ENCODE peak calls at places on chromosomes 16 and 17, in four cellular contexts. F is hepatocyte, I is aorta, J is IMR-90. D is an unnamed sample.

GRCh38 chr16:28012031-28012445 is 51.5 kb downstream of the GSG1L start:
- DNase-seq in F (no peak), I (no peak), J (peak; percentile 66), D (no peak)

GRCh38 chr17:46773676-46774075 is 44.8 kb downstream of the WNT3 start:
- DNase-seq in F (no peak), I (no peak), J (no peak), D (no peak)

GRCh38 chr17:7130626-7131467 is 16.2 kb upstream of the ASGR2 start:
- DNase-seq in F (no peak), I (no peak), J (no peak), D (no peak)

GRCh38 chr16:49639739-49640388 is 216.0 kb downstream of the ZNF423 start:
- DNase-seq in F (peak; percentile 56), I (peak; percentile 78), J (peak; percentile 77), D (no peak)

GRCh38 chr16:84933774-84934571 is 77.4 kb downstream of the ZDHHC7 start:
- DNase-seq in F (no peak), I (peak; percentile 89), J (peak; percentile 47), D (no peak)

GRCh38 chr17:306536-307294 is 45.9 kb downstream of the RPH3AL start:
- DNase-seq in F (no peak), I (peak; percentile 43), J (no peak), D (no peak)

GRCh38 chr17:78103311-78103710 is 25.2 kb downstream of the TMC6 start:
- DNase-seq in F (no peak), I (no peak), J (peak; percentile 7), D (no peak)

GRCh38 chr16:23196577-23196976 is 14.0 kb downstream of the SCNN1G start:
- DNase-seq in F (no peak), I (no peak), J (no peak), D (no peak)

GRCh38 chr17:70636517-70637133 is 467.3 kb downstream of the KCNJ2 start:
- DNase-seq in F (peak; percentile 58), I (no peak), J (peak; percentile 46), D (no peak)

DNA sequence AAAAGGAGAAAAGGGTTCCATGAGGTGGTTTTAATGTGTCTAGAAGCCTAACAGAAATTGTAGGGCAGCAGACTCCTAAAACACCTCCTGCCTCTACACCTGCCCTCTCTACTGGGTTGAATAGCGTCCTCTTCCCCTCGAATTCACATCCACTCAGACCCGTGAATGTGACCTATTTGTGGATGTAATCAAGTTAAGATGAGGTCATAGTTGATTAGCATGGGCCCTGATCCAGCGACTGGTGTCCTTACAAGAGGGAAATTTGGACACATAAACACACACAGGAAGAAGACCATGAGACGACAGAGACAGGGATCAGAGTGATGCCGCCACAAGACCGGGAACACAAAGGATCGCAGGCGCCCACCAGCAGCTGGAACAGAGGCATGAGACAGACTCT is 13.5 kb downstream of the CD300LF start:
- DNase-seq in F (no peak), I (no peak), J (no peak), D (no peak)
- H3K4me1 ChIP-seq in F (no peaks in the 10 kb centered on the region), I (no peaks in the 10 kb centered on the region), J (no peaks in the 10 kb centered on the region), D (no peaks in the 10 kb centered on the region)

DNA sequence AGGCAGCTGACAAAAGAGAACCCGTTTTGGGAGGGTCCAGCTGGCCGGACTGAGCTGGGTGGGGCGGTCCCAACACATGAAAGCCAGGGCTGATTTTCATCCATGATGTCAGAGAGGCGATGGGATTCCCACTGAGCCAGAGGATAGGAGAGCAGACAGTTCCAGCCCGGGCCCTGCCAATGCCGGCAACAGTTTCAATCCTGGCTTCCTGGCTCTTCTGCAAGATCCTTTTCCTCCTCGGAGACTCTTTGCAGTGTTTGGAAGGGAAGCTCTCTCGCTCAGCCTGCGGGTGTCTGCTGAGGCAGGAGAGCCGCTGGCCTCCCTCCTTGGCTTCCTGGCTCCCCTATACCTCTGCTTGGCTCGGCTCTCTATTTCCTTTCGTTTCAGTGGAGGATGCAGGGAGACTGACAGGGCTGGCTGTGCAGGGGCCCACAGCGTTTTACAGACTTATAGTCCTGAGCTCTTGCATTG is 145.5 kb upstream of the SOX9 start:
- DNase-seq in F (peak; percentile 64), I (peak; percentile 79), J (peak; percentile 42), D (no peak)
- H3K4me3 ChIP-seq in F (no peak overlapping the region), I (peak overlapping the region; percentile 22), J (peak overlapping the region; percentile 15), D (no peak overlapping the region)

GRCh38 chr16:67648764-67649407 is 3.9 kb downstream of the CARMIL2 start:
- DNase-seq in F (no peak), I (no peak), J (no peak), D (no peak)
- H3K27me3 ChIP-seq in F (peaks cover 44% of the 10 kb centered on the region), I (no peaks in the 10 kb centered on the region), J (peaks cover 79% of the 10 kb centered on the region), D (no peaks in the 10 kb centered on the region)

GRCh38 chr16:58419241-58420012 is 27.2 kb downstream of the GINS3 start:
- DNase-seq in F (no peak), I (no peak), J (no peak), D (no peak)
- H3K4me1 ChIP-seq in F (no peaks in the 10 kb centered on the region), I (no peaks in the 10 kb centered on the region), J (peaks cover 2% of the 10 kb centered on the region), D (no peaks in the 10 kb centered on the region)

GRCh38 chr16:4133897-4134372 is 17.7 kb upstream of the ADCY9 start:
- DNase-seq in F (no peak), I (no peak), J (no peak), D (no peak)

GRCh38 chr16:4135537-4135936 is 19.3 kb upstream of the ADCY9 start:
- DNase-seq in F (no peak), I (no peak), J (no peak), D (no peak)

GRCh38 chr16:4137438-4137837 is 21.2 kb upstream of the ADCY9 start:
- DNase-seq in F (no peak), I (no peak), J (no peak), D (no peak)

GRCh38 chr16:4134434-4134833 is 18.2 kb upstream of the ADCY9 start:
- DNase-seq in F (no peak), I (no peak), J (no peak), D (no peak)

DNA sequence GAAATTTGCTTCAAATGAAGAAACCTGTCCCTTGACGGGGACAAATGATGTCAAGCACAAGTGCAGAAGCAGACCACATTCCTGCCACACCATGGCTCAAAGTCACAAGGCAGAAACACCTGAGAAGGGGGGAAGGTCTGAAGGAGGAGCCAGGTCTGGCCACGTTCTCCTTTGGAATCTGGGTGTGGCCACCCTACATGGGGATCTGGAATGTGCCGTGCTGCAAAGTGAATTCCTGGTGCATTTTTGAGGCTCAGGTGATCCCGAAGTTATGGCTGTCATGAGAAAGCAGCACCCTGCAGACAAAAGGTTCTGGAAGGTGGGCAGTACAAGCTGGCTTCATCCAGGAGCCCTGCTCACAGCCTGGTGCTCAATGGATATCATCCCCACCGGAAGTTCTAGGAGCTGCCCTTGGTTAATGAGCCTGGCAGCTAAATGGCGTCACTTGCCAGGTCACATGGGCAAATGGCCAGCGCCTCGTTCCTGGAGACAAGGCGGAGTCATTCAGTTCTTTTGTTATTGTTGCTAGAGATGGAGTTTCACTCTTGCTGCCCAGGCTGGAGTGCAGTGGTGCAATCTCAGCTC is 20.1 kb upstream of the ADCY9 start:
- DNase-seq in F (peak; percentile 75), I (no peak), J (no peak), D (no peak)
- H3K4me3 ChIP-seq in F (no peak overlapping the region), I (no peak overlapping the region), J (no peak overlapping the region), D (no peak overlapping the region)

DNA sequence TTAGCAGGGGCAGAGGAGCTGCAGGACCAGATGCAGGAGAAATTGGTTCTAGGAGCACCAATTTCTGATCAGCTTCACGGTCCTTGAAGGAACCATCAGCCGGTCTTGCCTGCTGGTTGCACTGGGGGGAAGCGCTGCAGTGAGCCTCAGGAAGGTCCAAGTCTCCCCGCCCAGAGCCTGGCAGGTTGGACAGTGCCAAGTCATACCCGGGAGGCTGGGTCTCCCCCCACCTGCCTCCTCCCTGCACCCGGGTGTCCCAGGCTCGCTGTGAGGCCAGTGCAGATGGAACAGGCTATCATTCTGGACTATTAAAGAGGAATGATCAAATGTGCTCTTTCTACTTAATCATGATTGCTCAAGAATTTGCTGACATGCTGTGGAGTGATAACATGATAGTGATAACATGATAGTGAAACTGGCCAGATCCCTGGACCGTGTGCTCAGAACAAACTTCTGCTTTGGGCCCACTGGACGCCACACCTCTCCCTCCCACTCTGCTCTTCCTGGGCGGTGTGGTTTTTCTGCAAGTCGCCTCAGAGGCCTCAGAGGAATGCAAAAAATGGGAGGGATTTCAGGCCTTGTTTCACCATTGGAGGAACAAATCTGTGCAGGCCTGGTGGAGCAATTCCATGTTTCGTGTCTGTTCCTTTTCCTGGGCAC is 236.0 kb downstream of the IRF8 start:
- DNase-seq in F (peak; percentile 38), I (no peak), J (peak; percentile 41), D (no peak)
- H3K27me3 ChIP-seq in F (no peaks in the 10 kb centered on the region), I (no peaks in the 10 kb centered on the region), J (no peaks in the 10 kb centered on the region), D (no peaks in the 10 kb centered on the region)

GRCh38 chr16:1309888-1310831 is 724 bp downstream of the UBE2I start:
- DNase-seq in F (peak; percentile 68), I (peak; percentile 68), J (peak; percentile 45), D (peak; percentile 64)

GRCh38 chr16:1305823-1306222 is 3.6 kb upstream of the UBE2I start:
- DNase-seq in F (no peak), I (no peak), J (no peak), D (no peak)

GRCh38 chr16:1308036-1308976 is 1.1 kb upstream of the UBE2I start:
- DNase-seq in F (no peak), I (no peak), J (peak; percentile 16), D (no peak)

GRCh38 chr16:1308977-1309885 is at the start of gene UBE2I:
- DNase-seq in F (peak; percentile 97), I (peak; percentile 97), J (peak; percentile 97), D (peak; percentile 93)

GRCh38 chr16:1306344-1306743 is 3.1 kb upstream of the UBE2I start:
- DNase-seq in F (no peak), I (no peak), J (no peak), D (no peak)
- H3K4me1 ChIP-seq in F (peaks cover 9% of the 10 kb centered on the region), I (peaks cover 2% of the 10 kb centered on the region), J (peaks cover 2% of the 10 kb centered on the region), D (peaks cover 25% of the 10 kb centered on the region)

GRCh38 chr17:82630212-82630611 is 18.0 kb downstream of the WDR45B start:
- DNase-seq in F (no peak), I (no peak), J (no peak), D (no peak)

GRCh38 chr17:82629748-82630147 is 18.5 kb downstream of the WDR45B start:
- DNase-seq in F (no peak), I (no peak), J (no peak), D (no peak)

GRCh38 chr17:82627405-82627804 is 20.8 kb downstream of the WDR45B start:
- DNase-seq in F (no peak), I (no peak), J (no peak), D (no peak)

GRCh38 chr17:82631544-82631943 is 16.7 kb downstream of the WDR45B start:
- DNase-seq in F (no peak), I (no peak), J (no peak), D (no peak)

GRCh38 chr17:82627827-82628226 is 20.4 kb downstream of the WDR45B start:
- DNase-seq in F (no peak), I (peak; percentile 79), J (no peak), D (no peak)
- H3K4me3 ChIP-seq in F (no peak overlapping the region), I (no peak overlapping the region), J (no peak overlapping the region), D (no peak overlapping the region)

D was measured in CD8-positive, alpha-beta memory T cell.